ENCODE peak calls at places on chromosomes 16 and 17, in eight cellular contexts. Z, O, A, M, Q, J, P and G are unnamed samples.

GRCh38 chr17:7063518-7064094 is 16.4 kb downstream of the CLEC10A start:
- DNase-seq in O (no peak), P (no peak), M (no peak), J (no peak), A (no peak), Q (no peak), Z (no peak), G (no peak)

GRCh38 chr16:4433228-4433627 is 7.6 kb downstream of the DNAJA3 start:
- DNase-seq in A (no peak), J (no peak), O (no peak), P (no peak), Z (no peak), M (no peak), Q (no peak), G (no peak)

GRCh38 chr17:37410357-37410756 is 3.7 kb downstream of the TADA2A start:
- DNase-seq in Q (no peak), O (no peak), M (no peak), P (no peak), J (no peak), A (no peak), Z (no peak), G (no peak)

GRCh38 chr17:50273654-50274040 is 619 bp upstream of the TMEM92 start:
- DNase-seq in M (no peak), A (no peak), Q (no peak), J (no peak), O (no peak), P (peak), Z (no peak), G (no peak)

GRCh38 chr16:17380613-17381012 is 90.1 kb downstream of the XYLT1 start:
- DNase-seq in P (no peak), J (no peak), Z (no peak), O (no peak), Q (no peak), M (no peak), A (no peak), G (no peak)

GRCh38 chr17:58783380-58783779 is 27.7 kb downstream of the PPM1E start:
- DNase-seq in P (no peak), Z (no peak), M (no peak), Q (no peak), J (no peak), O (no peak), A (no peak), G (no peak)

GRCh38 chr17:58278661-58279015 is 2.1 kb downstream of the MPO start:
- DNase-seq in O (no peak), P (no peak), A (no peak), M (peak), Z (no peak), J (peak), Q (no peak), G (no peak)

GRCh38 chr17:36932383-36933173 is 4.7 kb upstream of the LHX1 start:
- DNase-seq in J (no peak), O (no peak), Q (no peak), Z (no peak), M (peak), P (no peak), A (no peak), G (peak)

GRCh38 chr17:62057696-62058095 is 7.4 kb downstream of the MED13 start:
- DNase-seq in Z (no peak), P (no peak), Q (no peak), J (no peak), M (no peak), A (no peak), O (no peak), G (no peak)

GRCh38 chr16:12584488-12585233 is 219.0 kb downstream of the CPPED1 start:
- DNase-seq in P (no peak), Z (no peak), A (no peak), M (no peak), J (no peak), Q (no peak), O (no peak), G (no peak)

GRCh38 chr17:79162012-79162577 is 87.5 kb downstream of the ENGASE start:
- DNase-seq in Q (no peak), M (peak), Z (no peak), O (no peak), A (no peak), J (no peak), P (no peak), G (peak)

GRCh38 chr17:7249219-7249618 is 2.3 kb downstream of the CTDNEP1 start:
- DNase-seq in Z (no peak), P (no peak), J (no peak), A (no peak), Q (no peak), M (no peak), O (no peak), G (no peak)

GRCh38 chr17:80104321-80104955 is 3.1 kb downstream of the GAA start:
- DNase-seq in A (no peak), Z (no peak), Q (no peak), P (peak), O (no peak), M (peak), J (no peak), G (no peak)

GRCh38 chr17:27647755-27648154 is 16.8 kb downstream of the LGALS9 start:
- DNase-seq in A (no peak), J (no peak), M (no peak), O (peak), P (no peak), Q (no peak), Z (no peak), G (no peak)

GRCh38 chr16:73064227-73064995 is 16.5 kb upstream of the ZFHX3 start:
- DNase-seq in P (no peak), A (no peak), M (peak), Q (no peak), Z (no peak), J (peak), O (no peak), G (no peak)

GRCh38 chr17:3528604-3529511 is 28.8 kb downstream of the TRPV3 start:
- DNase-seq in J (peak), M (no peak), P (peak), O (no peak), A (no peak), Q (no peak), Z (no peak), G (no peak)

GRCh38 chr16:82767808-82768207 is 141.0 kb downstream of the CDH13 start:
- DNase-seq in Q (no peak), Z (no peak), P (no peak), A (no peak), M (no peak), O (no peak), J (no peak), G (no peak)

GRCh38 chr17:17913695-17914332 is 58.4 kb downstream of the TOM1L2 start:
- DNase-seq in A (no peak), J (peak), Z (peak), Q (no peak), P (peak), M (peak), O (peak), G (peak)

GRCh38 chr17:45251931-45252330 is 10.0 kb downstream of the SPATA32 start:
- DNase-seq in O (no peak), Q (no peak), P (no peak), J (no peak), A (no peak), M (no peak), Z (no peak), G (no peak)

GRCh38 chr16:19136549-19137196 is 22.9 kb downstream of the ITPRIPL2 start:
- DNase-seq in P (no peak), A (no peak), O (no peak), Z (no peak), J (peak), Q (no peak), M (peak), G (peak)

GRCh38 chr16:50372611-50373344 is 4.0 kb upstream of the BRD7 start:
- DNase-seq in Z (peak), P (no peak), O (no peak), J (peak), Q (no peak), M (peak), A (no peak), G (peak)

GRCh38 chr16:5490499-5490898 is 392.9 kb upstream of the EEF2KMT start:
- DNase-seq in A (no peak), J (no peak), M (peak), Z (no peak), O (no peak), Q (no peak), P (no peak), G (peak)

GRCh38 chr17:42182927-42183734 is 2.1 kb downstream of the HCRT start:
- DNase-seq in A (no peak), P (no peak), Z (no peak), Q (no peak), O (no peak), M (no peak), J (no peak), G (no peak)

GRCh38 chr17:40615295-40615988 is 32.2 kb downstream of the SMARCE1 start:
- DNase-seq in M (peak), Z (peak), P (peak), A (no peak), J (no peak), O (peak), Q (peak), G (no peak)

GRCh38 chr17:65556014-65556909 is 5.2 kb downstream of the AXIN2 start:
- DNase-seq in A (peak), O (peak), P (peak), J (peak), Q (no peak), Z (peak), M (peak), G (peak)

GRCh38 chr16:27526169-27526568 is 23.5 kb downstream of the GTF3C1 start:
- DNase-seq in Q (no peak), J (no peak), P (no peak), M (peak), Z (no peak), O (peak), A (no peak), G (no peak)

GRCh38 chr17:9199474-9200196 is 178.3 kb downstream of the NTN1 start:
- DNase-seq in O (no peak), Q (no peak), P (no peak), M (no peak), Z (no peak), A (no peak), J (no peak), G (no peak)

GRCh38 chr17:48961516-48962233 is 6.7 kb downstream of the GIP start:
- DNase-seq in Q (no peak), A (no peak), M (no peak), Z (no peak), P (no peak), O (no peak), J (no peak), G (no peak)

GRCh38 chr16:14180431-14181059 is 109.4 kb downstream of the MRTFB start:
- DNase-seq in P (no peak), Z (no peak), O (no peak), J (no peak), A (no peak), M (no peak), Q (no peak), G (no peak)

GRCh38 chr17:39527220-39527813 is 66.0 kb downstream of the CDK12 start:
- DNase-seq in P (no peak), Z (no peak), J (no peak), Q (no peak), M (no peak), A (no peak), O (no peak), G (no peak)

DNA sequence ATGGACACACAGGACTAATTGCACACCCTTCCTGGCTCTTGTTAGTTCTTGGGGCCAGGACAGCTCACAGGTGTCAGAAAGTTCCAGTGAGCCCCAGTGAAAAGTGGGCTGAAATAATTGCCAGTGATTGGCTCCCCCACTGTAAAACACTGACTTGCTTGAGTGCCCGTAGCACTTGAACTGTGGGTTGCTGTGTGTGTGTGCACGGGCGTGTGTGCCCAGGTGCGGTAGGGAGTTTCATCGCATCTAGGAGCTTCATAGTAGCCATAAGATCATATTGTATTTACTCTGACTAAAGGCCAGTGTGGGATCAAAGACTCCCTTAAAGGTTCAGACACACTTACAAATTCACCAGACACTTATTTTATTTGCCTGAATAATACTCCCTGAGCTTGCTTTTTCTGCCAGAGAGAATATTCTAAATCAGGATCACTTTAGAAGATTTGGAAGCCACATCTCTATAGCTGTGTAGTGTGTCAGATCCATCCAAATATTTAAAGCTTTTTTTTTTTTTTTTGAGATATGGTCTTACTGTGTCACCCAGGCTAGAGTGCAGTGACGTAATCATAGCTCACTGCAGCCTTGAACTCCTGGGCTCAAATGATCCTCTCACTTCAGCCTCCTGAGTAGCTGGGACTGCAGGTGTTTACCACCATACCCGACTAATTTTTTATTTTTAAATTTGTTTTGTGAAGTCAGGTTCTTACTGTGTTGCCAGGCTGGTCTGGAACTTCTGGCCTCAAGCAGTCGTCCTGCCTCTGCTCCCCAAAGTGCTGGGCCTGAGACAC is 11.4 kb downstream of the UNK start:
- DNase-seq in M (no peak), P (no peak), J (peak), Q (no peak), O (no peak), A (no peak), Z (no peak), G (no peak)
- TF ChIP-seq EP300 in M (no peak), P (no peak), J (no peak), Q (no peak), O (no peak), A (no peak), Z (no peak), G (no peak)

GRCh38 chr17:63405020-63405419 is 41.1 kb downstream of the CYB561 start:
- DNase-seq in Q (no peak), A (no peak), J (no peak), M (no peak), Z (no peak), O (no peak), P (no peak), G (no peak)
- H3K27ac ChIP-seq in Q (no peak), A (no peak), J (no peak), M (peak), Z (no peak), O (no peak), P (no peak), G (no peak)

GRCh38 chr16:84648595-84649510 is 542 bp downstream of the KLHL36 start:
- DNase-seq in Q (no peak), J (peak), A (no peak), M (peak), Z (no peak), O (peak), P (peak), G (peak)
- TF ChIP-seq EP300 in Q (no peak), J (no peak), A (peak), M (no peak), Z (no peak), O (no peak), P (no peak), G (no peak)

GRCh38 chr17:75531724-75532090 is 6.2 kb downstream of the LLGL2 start:
- DNase-seq in Z (no peak), O (no peak), A (no peak), P (no peak), M (no peak), J (no peak), Q (no peak), G (peak)

GRCh38 chr17:75539969-75540729 is 14.7 kb downstream of the LLGL2 start:
- DNase-seq in J (no peak), Q (no peak), P (no peak), O (no peak), M (peak), A (no peak), Z (no peak), G (no peak)

GRCh38 chr17:75535119-75535537 is 9.6 kb downstream of the LLGL2 start:
- DNase-seq in A (no peak), J (no peak), Q (peak), O (peak), Z (no peak), M (no peak), P (no peak), G (peak)

GRCh38 chr17:75536401-75536800 is 10.9 kb downstream of the LLGL2 start:
- DNase-seq in O (no peak), A (no peak), Q (no peak), J (no peak), M (no peak), P (no peak), Z (no peak), G (no peak)

GRCh38 chr17:75535871-75536270 is 10.4 kb downstream of the LLGL2 start:
- DNase-seq in M (no peak), P (no peak), O (no peak), Q (no peak), A (no peak), Z (no peak), J (no peak), G (no peak)
- H3K27ac ChIP-seq in M (no peak), P (no peak), O (peak), Q (no peak), A (no peak), Z (no peak), J (no peak), G (peak)

GRCh38 chr17:29140631-29141483 is 39.3 kb downstream of the MYO18A start:
- DNase-seq in Z (no peak), A (no peak), O (no peak), Q (no peak), M (peak), J (no peak), P (no peak), G (peak)
- TF ChIP-seq EP300 in Z (no peak), A (no peak), O (no peak), Q (no peak), M (no peak), J (no peak), P (no peak), G (no peak)

GRCh38 chr17:4858068-4858879 is 25.1 kb downstream of the MINK1 start:
- DNase-seq in Z (no peak), O (no peak), J (no peak), Q (no peak), P (no peak), A (no peak), M (peak), G (no peak)

GRCh38 chr17:4859816-4860625 is 26.9 kb downstream of the MINK1 start:
- DNase-seq in Q (no peak), O (no peak), A (no peak), Z (no peak), M (no peak), J (no peak), P (no peak), G (no peak)

GRCh38 chr17:4860651-4861050 is 27.5 kb downstream of the MINK1 start:
- DNase-seq in Q (no peak), M (no peak), P (no peak), Z (no peak), J (no peak), O (no peak), A (no peak), G (no peak)

GRCh38 chr17:4856937-4857314 is 23.8 kb downstream of the MINK1 start:
- DNase-seq in A (no peak), Q (no peak), Z (no peak), O (no peak), M (no peak), J (no peak), P (no peak), G (no peak)

GRCh38 chr17:4858880-4859260 is 25.7 kb downstream of the MINK1 start:
- DNase-seq in A (no peak), J (peak), P (no peak), M (peak), O (peak), Q (no peak), Z (no peak), G (peak)
- H3K27ac ChIP-seq in A (peak), J (peak), P (peak), M (peak), O (peak), Q (no peak), Z (peak), G (peak)

GRCh38 chr16:30185141-30185682 is 1.8 kb downstream of the CORO1A start:
- DNase-seq in M (peak), Z (no peak), O (no peak), J (peak), P (peak), Q (no peak), A (no peak), G (peak)
- TF ChIP-seq EP300 in M (no peak), Z (no peak), O (no peak), J (no peak), P (no peak), Q (no peak), A (no peak), G (no peak)

GRCh38 chr17:2213291-2213960 is 90.2 kb downstream of the SMG6 start:
- DNase-seq in A (no peak), J (peak), M (no peak), P (no peak), Z (no peak), O (no peak), Q (no peak), G (no peak)
- H3K27ac ChIP-seq in A (peak), J (peak), M (peak), P (peak), Z (peak), O (peak), Q (peak), G (peak)